ENCODE peak calls at places on chromosomes 16 and 17, in seven cellular contexts. W is HepG2, Q is K562, D is HCT116, M is GM12878, R is GM23338, G is Panc1. J is an unnamed sample.

GRCh38 chr17:17742133-17742621 is 60.9 kb downstream of the RAI1 start:
- ATAC-seq in D (no peak), Q (no peak), R (no peak), G (no peak), W (no peak), M (no peak), J (no peak)

GRCh38 chr16:88928405-88929375 is 48.3 kb downstream of the CBFA2T3 start:
- ATAC-seq in Q (no peak), G (no peak), R (no peak), D (no peak), M (no peak), W (peak), J (no peak)

GRCh38 chr16:58026705-58027340 is 1.3 kb downstream of the MMP15 start:
- ATAC-seq in G (no peak), R (peak), D (peak), Q (peak), M (no peak), W (peak), J (no peak)

GRCh38 chr16:21611546-21612384 is 12.4 kb downstream of the METTL9 start:
- ATAC-seq in Q (peak), W (no peak), G (no peak), D (no peak), R (peak), M (no peak), J (no peak)

GRCh38 chr16:1734123-1734522 is 28.1 kb downstream of the MAPK8IP3 start:
- ATAC-seq in M (no peak), Q (no peak), G (no peak), D (no peak), W (peak), R (no peak), J (no peak)

GRCh38 chr16:10749680-10750035 is 6.0 kb downstream of the NUBP1 start:
- ATAC-seq in W (no peak), R (no peak), G (peak), M (no peak), D (peak), Q (no peak), J (no peak)

GRCh38 chr16:78175287-78175686 is 75.8 kb downstream of the WWOX start:
- ATAC-seq in R (no peak), M (no peak), D (no peak), Q (no peak), G (no peak), W (no peak), J (no peak)

GRCh38 chr17:1067282-1067956 is 70.5 kb downstream of the TIMM22 start:
- ATAC-seq in M (no peak), Q (no peak), D (peak), W (peak), R (no peak), G (no peak), J (no peak)

GRCh38 chr16:77574867-77575619 is 140.2 kb upstream of the ADAMTS18 start:
- ATAC-seq in D (no peak), M (no peak), Q (no peak), W (no peak), R (no peak), G (peak), J (peak)

GRCh38 chr16:50631249-50631984 is 49.7 kb downstream of the SNX20 start:
- ATAC-seq in W (peak), Q (no peak), G (no peak), M (no peak), D (no peak), R (no peak), J (no peak)

GRCh38 chr16:87608400-87608985 is 6.2 kb downstream of the JPH3 start:
- ATAC-seq in G (no peak), M (peak), Q (peak), D (peak), R (peak), W (peak), J (no peak)

GRCh38 chr16:1884889-1885288 is 12.9 kb upstream of the MEIOB start:
- ATAC-seq in M (no peak), G (no peak), R (peak), W (no peak), D (peak), Q (no peak), J (no peak)

GRCh38 chr17:79223953-79224352 is 149.3 kb downstream of the ENGASE start:
- ATAC-seq in G (no peak), R (no peak), M (no peak), Q (no peak), D (no peak), W (no peak), J (no peak)

GRCh38 chr16:48565752-48566151 is 44.2 kb downstream of the N4BP1 start:
- ATAC-seq in Q (no peak), D (no peak), G (no peak), M (peak), W (no peak), R (no peak), J (no peak)

GRCh38 chr17:44920565-44920940 is 5.3 kb upstream of the GFAP start:
- ATAC-seq in D (no peak), G (no peak), R (peak), M (peak), Q (no peak), W (no peak), J (no peak)

GRCh38 chr17:21689604-21690003 is 2.7 kb upstream of the KCNJ18 start:
- ATAC-seq in R (no peak), Q (no peak), M (no peak), D (peak), W (no peak), G (peak), J (peak)

GRCh38 chr17:21171309-21171922 is 42.5 kb downstream of the TMEM11 start:
- ATAC-seq in W (no peak), D (no peak), M (peak), Q (no peak), G (no peak), R (no peak), J (no peak)

GRCh38 chr17:66764559-66764958 is 70.4 kb upstream of the CACNG5 start:
- ATAC-seq in M (no peak), G (no peak), D (no peak), R (peak), Q (no peak), W (no peak), J (no peak)

GRCh38 chr17:76490112-76490710 is 11.0 kb downstream of the RHBDF2 start:
- ATAC-seq in R (no peak), W (no peak), M (no peak), Q (no peak), G (no peak), D (no peak), J (no peak)

GRCh38 chr16:19566362-19566761 is 10.9 kb downstream of the VPS35L start:
- ATAC-seq in D (no peak), G (no peak), W (no peak), Q (no peak), M (no peak), R (no peak), J (no peak)

GRCh38 chr16:21272253-21272652 is 5.8 kb downstream of the CRYM start:
- ATAC-seq in D (no peak), Q (no peak), W (no peak), R (no peak), G (no peak), M (peak), J (no peak)

GRCh38 chr16:11668590-11669379 is 530 bp downstream of the SNN start:
- ATAC-seq in M (peak), R (peak), Q (no peak), G (no peak), D (peak), W (no peak), J (peak)

GRCh38 chr16:23771642-23772041 is 16.8 kb downstream of the CHP2 start:
- ATAC-seq in R (no peak), D (no peak), M (peak), W (no peak), Q (no peak), G (no peak), J (no peak)

GRCh38 chr16:57062329-57062728 is 30.1 kb upstream of the CPNE2 start:
- ATAC-seq in D (no peak), R (no peak), M (no peak), Q (peak), G (no peak), W (no peak), J (no peak)

GRCh38 chr16:53960954-53961616 is 257.1 kb downstream of the FTO start:
- ATAC-seq in G (no peak), W (no peak), R (no peak), Q (no peak), M (no peak), D (no peak), J (no peak)

GRCh38 chr17:33334703-33335102 is 41.6 kb upstream of the ASIC2 start:
- ATAC-seq in R (no peak), Q (no peak), D (no peak), W (no peak), G (no peak), M (no peak), J (no peak)

GRCh38 chr17:869567-870530 is 87.7 kb downstream of the MRM3 start:
- ATAC-seq in G (peak), W (no peak), Q (no peak), D (peak), R (no peak), M (no peak), J (peak)

GRCh38 chr17:2232244-2232638 is 71.3 kb downstream of the SMG6 start:
- ATAC-seq in D (no peak), Q (no peak), G (no peak), W (no peak), R (no peak), M (no peak), J (no peak)

GRCh38 chr17:7959503-7960253 is 27.7 kb downstream of the CNTROB start:
- ATAC-seq in W (no peak), D (no peak), G (no peak), R (no peak), Q (no peak), M (no peak), J (no peak)

GRCh38 chr16:25709182-25709581 is 17.4 kb downstream of the HS3ST4 start:
- ATAC-seq in G (no peak), D (no peak), M (no peak), Q (no peak), R (no peak), W (no peak), J (no peak)
- TF ChIP-seq POLR2AphosphoS5 in G (no peak), D (no peak), M (no peak), Q (no peak), R (no peak), W (no peak), J (no peak)

GRCh38 chr16:27952811-27953210 is 110.7 kb downstream of the GSG1L start:
- ATAC-seq in W (no peak), Q (no peak), D (no peak), M (no peak), G (no peak), R (no peak), J (no peak)
- TF ChIP-seq POLR2AphosphoS5 in W (no peak), Q (no peak), D (no peak), M (no peak), G (no peak), R (no peak), J (no peak)

GRCh38 chr16:30009085-30009862 is 1.6 kb downstream of the DOC2A start:
- ATAC-seq in W (peak), Q (no peak), R (no peak), D (no peak), G (no peak), M (no peak), J (no peak)

GRCh38 chr16:30009990-30010816 is 624 bp downstream of the DOC2A start:
- ATAC-seq in Q (no peak), M (peak), W (peak), G (peak), R (peak), D (peak), J (no peak)

GRCh38 chr16:30011505-30012480 is 966 bp upstream of the DOC2A start:
- ATAC-seq in W (no peak), R (peak), G (no peak), D (no peak), M (no peak), Q (no peak), J (no peak)

GRCh38 chr16:30007378-30007895 is 3.4 kb downstream of the DOC2A start:
- ATAC-seq in G (no peak), D (no peak), W (no peak), R (no peak), M (no peak), Q (no peak), J (no peak)

DNA sequence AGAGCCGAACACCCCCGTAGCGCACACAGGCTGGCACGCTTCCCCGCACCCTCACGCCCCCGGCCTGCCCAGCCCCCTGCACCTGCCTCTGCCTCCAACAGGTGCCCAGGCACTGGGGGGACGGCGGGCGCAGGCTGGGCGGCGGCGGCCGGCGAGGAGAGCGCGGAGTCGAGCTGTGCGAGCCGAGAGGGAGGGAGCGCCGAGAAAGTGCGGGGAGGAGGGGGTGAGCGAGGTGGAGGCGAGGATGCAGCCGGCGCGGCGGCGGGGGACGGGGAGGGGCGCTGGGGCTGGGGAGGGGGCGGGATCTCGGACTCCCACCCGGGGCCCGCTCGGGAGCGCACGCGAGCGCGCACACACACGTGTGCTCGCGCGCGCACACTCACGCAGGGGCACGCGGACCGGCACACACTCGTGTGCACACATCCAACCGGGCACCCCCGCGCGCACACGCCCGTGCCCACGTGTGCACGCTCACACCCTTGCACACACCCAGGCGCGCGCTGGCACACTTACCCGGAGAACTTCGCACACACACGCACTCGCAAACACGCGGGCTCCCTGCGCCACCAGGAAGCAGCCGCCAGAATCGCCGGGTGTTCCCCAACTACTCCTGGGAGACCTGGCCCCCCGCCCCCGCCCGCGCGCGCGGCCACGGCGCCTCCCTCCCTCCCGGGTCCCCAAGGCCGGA is at the start of gene DOC2A:
- ATAC-seq in W (peak), M (peak), R (peak), G (peak), D (no peak), Q (peak), J (peak)
- TF ChIP-seq POLR2AphosphoS5 in W (no peak), M (no peak), R (no peak), G (no peak), D (no peak), Q (no peak), J (no peak)

DNA sequence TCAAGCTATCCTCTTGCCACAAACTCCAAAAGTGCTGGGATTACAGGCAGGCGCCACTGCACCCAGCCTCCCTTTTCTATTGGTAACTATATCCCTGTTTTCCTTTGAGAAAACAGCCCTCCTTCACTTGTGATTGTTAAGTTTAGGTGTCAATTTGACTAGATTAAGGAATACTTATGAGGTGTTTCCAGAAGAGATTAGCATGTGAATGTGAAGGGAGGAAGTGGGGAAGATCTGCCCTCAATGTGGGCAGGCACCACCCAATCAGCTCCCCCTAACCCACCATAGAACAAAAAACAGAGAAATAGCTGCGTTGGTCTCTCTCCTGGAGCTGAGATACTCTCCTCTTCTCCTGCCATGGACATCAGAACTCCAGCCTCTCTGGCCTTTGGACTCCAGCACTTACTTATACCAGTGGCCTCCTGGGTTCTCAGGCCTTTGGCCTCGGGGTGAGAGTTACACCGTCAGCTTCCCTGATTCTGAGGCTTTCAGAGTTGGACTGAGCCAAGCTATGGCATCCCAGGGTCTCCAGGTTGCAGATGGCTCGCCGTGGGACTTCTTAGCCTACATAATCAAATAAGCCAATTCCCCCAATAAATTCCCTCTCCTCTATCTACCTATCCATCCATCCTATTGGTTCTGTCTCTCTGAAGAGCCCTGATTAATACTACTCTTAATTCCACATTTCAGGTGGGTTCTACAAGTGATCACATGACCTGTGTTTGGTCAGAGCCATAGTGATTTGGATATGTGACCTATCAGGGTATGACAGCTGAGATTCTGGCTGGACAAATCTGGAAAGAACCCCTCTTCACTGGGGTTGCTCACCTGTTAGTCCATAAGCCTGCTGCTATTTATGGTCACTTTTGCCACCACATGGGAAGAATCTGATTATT is 12.0 kb upstream of the STAT3 start:
- ATAC-seq in M (no peak), Q (no peak), R (peak), W (peak), D (no peak), G (peak), J (no peak)
- TF ChIP-seq POLR2AphosphoS5 in M (no peak), Q (no peak), R (no peak), W (no peak), D (no peak), G (no peak), J (no peak)

DNA sequence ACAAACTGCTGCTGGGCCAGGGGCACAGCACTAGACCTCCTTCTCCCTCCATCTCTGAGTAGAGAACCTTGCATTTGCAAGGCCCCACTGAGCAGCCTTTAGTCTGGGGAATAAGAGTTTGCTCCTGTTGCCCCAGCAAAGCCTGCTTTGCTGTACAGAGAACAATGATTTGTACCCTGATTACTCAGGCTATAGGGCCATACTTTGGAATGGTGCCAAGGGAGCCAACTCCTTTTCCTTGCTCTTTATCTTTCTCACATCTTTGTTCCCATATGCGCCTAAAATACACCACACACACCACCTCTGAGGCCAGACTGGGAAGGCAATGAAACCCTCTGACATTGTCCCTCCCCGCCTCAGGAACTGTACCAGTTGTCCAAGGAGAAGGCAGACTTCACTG is 21.2 kb downstream of the LIG3 start:
- ATAC-seq in Q (no peak), W (no peak), M (no peak), D (no peak), R (no peak), G (no peak), J (no peak)
- TF ChIP-seq POLR2AphosphoS5 in Q (no peak), W (no peak), M (no peak), D (no peak), R (no peak), G (no peak), J (no peak)

GRCh38 chr16:85238233-85238647 is 126.0 kb upstream of the CIBAR2 start:
- ATAC-seq in D (no peak), M (no peak), G (peak), W (peak), Q (peak), R (peak), J (peak)
- TF ChIP-seq POLR2AphosphoS5 in D (no peak), M (no peak), G (no peak), W (no peak), Q (no peak), R (no peak), J (peak)

DNA sequence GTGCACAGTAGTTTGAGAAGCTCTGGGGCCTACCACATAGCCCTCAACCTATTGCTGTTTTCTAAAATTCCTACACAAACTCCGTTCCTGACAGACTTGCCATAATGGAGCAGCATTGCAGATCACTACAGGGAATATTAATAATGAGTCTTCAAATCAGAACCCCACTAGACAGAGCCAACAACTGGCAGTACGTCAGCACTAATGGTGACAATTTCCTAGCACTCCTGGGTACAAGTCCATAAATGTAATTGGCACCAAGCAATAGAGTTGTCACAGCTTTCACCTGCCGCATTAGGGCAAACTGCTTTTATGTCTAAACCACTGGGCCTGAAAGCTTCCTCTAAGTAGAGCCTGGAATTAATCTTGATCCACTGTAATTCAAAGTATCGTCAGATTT is 25.6 kb upstream of the ABAT start:
- ATAC-seq in W (no peak), R (no peak), G (no peak), M (no peak), Q (no peak), D (no peak), J (no peak)
- TF ChIP-seq POLR2AphosphoS5 in W (no peak), R (no peak), G (no peak), M (no peak), Q (no peak), D (peak), J (no peak)

GRCh38 chr17:42275527-42276358 is 448 bp downstream of the STAT5B start:
- ATAC-seq in M (peak), D (peak), G (peak), Q (peak), W (peak), R (peak), J (peak)
- TF ChIP-seq POLR2AphosphoS5 in M (no peak), D (no peak), G (no peak), Q (peak), W (no peak), R (no peak), J (peak)

GRCh38 chr17:29726721-29727252 is 104.1 kb upstream of the CORO6 start:
- ATAC-seq in Q (peak), D (peak), W (no peak), G (no peak), R (no peak), M (peak), J (no peak)
- TF ChIP-seq POLR2AphosphoS5 in Q (peak), D (no peak), W (no peak), G (no peak), R (no peak), M (no peak), J (no peak)

J was measured in gastroesophageal sphincter.